ENCODE peak calls at places on chromosomes 4 and X, in nine cellular contexts. Y is cardiac muscle cell, M is breast epithelium, D is foreskin fibroblast, I is upper lobe of left lung, O is lower leg skin, B is IMR-90, H is psoas muscle, P is SK-N-SH. G is an unnamed sample.

GRCh38 chr4:153222790-153223417 is 18.7 kb downstream of the TRIM2 start:
- DNase-seq in P (peak), B (peak), O (peak), M (peak), H (peak), D (no peak), Y (peak), I (peak), G (no peak)

GRCh38 chr4:33924801-33925200 is 2319.5 kb downstream of the ARAP2 start:
- DNase-seq in P (no peak), M (no peak), D (no peak), H (no peak), B (no peak), O (no peak), I (no peak), Y (no peak), G (peak)

GRCh38 chr4:54571762-54572542 is 85.8 kb upstream of the KIT start:
- DNase-seq in P (no peak), Y (no peak), D (no peak), B (no peak), M (no peak), O (no peak), H (no peak), I (no peak), G (no peak)

GRCh38 chrX:150482537-150483217 is 85.7 kb upstream of the MTM1 start:
- DNase-seq in P (no peak), I (no peak), D (peak), H (no peak), O (no peak), B (peak), Y (no peak), M (no peak), G (no peak)

GRCh38 chrX:20378291-20378920 is 111.7 kb upstream of the RPS6KA3 start:
- DNase-seq in D (no peak), O (no peak), M (no peak), Y (no peak), P (no peak), I (no peak), H (no peak), B (peak), G (no peak)

GRCh38 chr4:146520894-146521542 is 722 bp downstream of the SLC10A7 start:
- DNase-seq in P (peak), Y (peak), O (no peak), B (peak), D (peak), I (no peak), M (no peak), H (no peak), G (no peak)

GRCh38 chrX:136457303-136457917 is 30.3 kb upstream of the BRS3 start:
- DNase-seq in M (no peak), D (no peak), I (no peak), O (no peak), H (no peak), P (no peak), B (no peak), Y (no peak), G (no peak)

GRCh38 chr4:170226288-170226687 is 136.5 kb upstream of the AADAT start:
- DNase-seq in D (no peak), I (no peak), P (no peak), Y (no peak), B (no peak), M (no peak), H (no peak), O (no peak), G (no peak)

GRCh38 chr4:172707622-172708021 is 461.0 kb upstream of the GALNT7 start:
- DNase-seq in M (no peak), H (no peak), I (no peak), Y (no peak), O (no peak), B (no peak), P (no peak), D (no peak), G (no peak)

GRCh38 chrX:49978191-49978590 is 55.8 kb downstream of the CLCN5 start:
- DNase-seq in H (no peak), D (no peak), B (no peak), I (no peak), O (no peak), P (no peak), Y (no peak), M (no peak), G (no peak)

GRCh38 chr4:104489731-104490095 is 5.0 kb downstream of the CXXC4 start:
- DNase-seq in M (no peak), B (no peak), Y (no peak), O (no peak), H (no peak), P (no peak), I (no peak), D (no peak), G (no peak)

GRCh38 chr4:749771-750666 is 44.4 kb downstream of the PCGF3 start:
- DNase-seq in I (peak), O (no peak), Y (no peak), H (peak), D (no peak), B (peak), P (no peak), M (no peak), G (no peak)

GRCh38 chrX:132367984-132368383 is 120.9 kb downstream of the MBNL3 start:
- DNase-seq in O (no peak), P (no peak), I (no peak), M (no peak), B (no peak), D (no peak), Y (no peak), H (no peak), G (no peak)

GRCh38 chrX:71098302-71098701 is 2.7 kb downstream of the FOXO4 start:
- DNase-seq in M (no peak), I (no peak), O (peak), P (peak), H (peak), D (peak), Y (peak), B (peak), G (no peak)

GRCh38 chr4:5654791-5655190 is 53.6 kb downstream of the EVC2 start:
- DNase-seq in B (no peak), Y (no peak), P (no peak), I (no peak), H (no peak), D (no peak), O (peak), M (no peak), G (no peak)

GRCh38 chrX:129115104-129115503 is 408.2 kb downstream of the SMARCA1 start:
- DNase-seq in B (peak), P (peak), H (no peak), I (no peak), Y (peak), D (no peak), M (no peak), O (no peak), G (no peak)

GRCh38 chr4:188400456-188400855 is 261.2 kb downstream of the TRIML1 start:
- DNase-seq in H (no peak), B (no peak), D (no peak), P (no peak), I (no peak), M (no peak), Y (no peak), O (no peak), G (no peak)

GRCh38 chrX:112011376-112011775 is 71.2 kb downstream of the TRPC5 start:
- DNase-seq in Y (no peak), B (no peak), P (no peak), M (no peak), O (no peak), I (no peak), H (no peak), D (no peak), G (no peak)

GRCh38 chrX:46979340-46979739 is 67.1 kb downstream of the JADE3 start:
- DNase-seq in D (peak), P (no peak), B (peak), H (no peak), M (no peak), I (no peak), O (no peak), Y (no peak), G (peak)

GRCh38 chr4:13547563-13548041 is 3.3 kb upstream of the NKX3-2 start:
- DNase-seq in Y (peak), H (no peak), I (peak), O (no peak), P (peak), B (no peak), D (no peak), M (no peak), G (no peak)

GRCh38 chr4:1870328-1870577 is 940 bp upstream of the NSD2 start:
- DNase-seq in H (peak), O (peak), Y (peak), I (peak), P (peak), B (peak), M (peak), D (peak), G (no peak)

GRCh38 chr4:142314686-142315085 is 531.4 kb downstream of the INPP4B start:
- DNase-seq in Y (no peak), B (no peak), H (no peak), M (no peak), P (no peak), O (no peak), D (no peak), I (no peak), G (no peak)

GRCh38 chrX:12777670-12778069 is 13.5 kb upstream of the PRPS2 start:
- DNase-seq in Y (no peak), P (no peak), M (no peak), B (no peak), I (no peak), H (no peak), O (no peak), D (no peak), G (no peak)

GRCh38 chr4:187632260-187633010 is 363.1 kb upstream of the ZFP42 start:
- DNase-seq in O (no peak), Y (no peak), I (no peak), B (peak), D (no peak), P (no peak), H (no peak), M (no peak), G (no peak)

GRCh38 chr4:185640809-185641675 is 105.7 kb upstream of the PDLIM3 start:
- DNase-seq in O (no peak), B (peak), I (no peak), H (no peak), P (peak), D (peak), M (no peak), Y (peak), G (peak)

GRCh38 chrX:30283456-30284200 is 25.6 kb downstream of the NR0B1 start:
- DNase-seq in O (no peak), M (no peak), Y (no peak), I (no peak), B (peak), D (peak), P (no peak), H (no peak), G (peak)

GRCh38 chr4:37528161-37528560 is 158.0 kb downstream of the RELL1 start:
- DNase-seq in O (no peak), B (no peak), D (no peak), M (no peak), Y (no peak), P (no peak), H (no peak), I (no peak), G (no peak)
- TF ChIP-seq CTCF in O (no peak), B (no peak), D (no peak), M (no peak), Y (no peak), P (no peak), H (no peak), I (no peak), G (no peak)

GRCh38 chr4:42641155-42641554 is 15.8 kb downstream of the ATP8A1 start:
- DNase-seq in B (no peak), I (no peak), H (no peak), M (no peak), O (no peak), Y (no peak), D (no peak), P (no peak), G (no peak)
- H3K4me3 ChIP-seq in B (no peak), I (no peak), H (no peak), M (no peak), O (no peak), Y (no peak), D (no peak), P (no peak), G (no peak)

GRCh38 chrX:106170318-106170717 is 2.2 kb downstream of the PWWP3B start:
- DNase-seq in I (no peak), M (no peak), O (no peak), Y (peak), P (peak), H (no peak), B (no peak), D (no peak), G (no peak)
- TF ChIP-seq CTCF in I (peak), M (peak), O (no peak), Y (peak), P (peak), H (peak), B (peak), D (peak), G (no peak)

GRCh38 chr4:74793757-74794340 is 474 bp downstream of the BTC start:
- DNase-seq in B (no peak), D (no peak), H (peak), P (peak), I (peak), O (peak), Y (peak), M (peak), G (no peak)
- H3K4me3 ChIP-seq in B (peak), D (peak), H (peak), P (peak), I (peak), O (peak), Y (peak), M (peak), G (peak)

GRCh38 chrX:23662853-23663252 is 4.4 kb upstream of the PRDX4 start:
- DNase-seq in B (peak), P (no peak), H (no peak), M (no peak), Y (no peak), I (no peak), O (no peak), D (peak), G (peak)
- TF ChIP-seq CTCF in B (no peak), P (no peak), H (no peak), M (no peak), Y (no peak), I (no peak), O (no peak), D (no peak), G (no peak)

DNA sequence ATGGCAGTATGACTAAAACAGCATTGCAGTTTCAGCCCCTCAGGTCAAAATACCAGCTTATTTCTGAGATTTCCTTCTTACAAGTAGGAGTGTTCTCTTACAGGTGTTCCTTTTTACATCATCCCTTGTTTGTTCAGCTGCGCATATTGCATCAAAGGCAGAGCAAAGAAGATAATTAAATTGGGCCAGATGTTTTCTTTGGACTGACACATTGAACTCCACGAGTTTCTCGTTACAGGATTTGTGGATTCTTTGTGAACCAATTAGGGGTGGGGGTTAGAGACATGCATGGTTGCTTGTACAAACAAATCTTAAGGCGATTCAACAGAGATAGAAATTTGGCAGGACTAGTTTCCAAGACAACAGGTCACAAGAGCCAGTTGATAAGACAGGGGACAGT is 95.7 kb downstream of the SPANXN4 start:
- DNase-seq in D (no peak), M (no peak), H (no peak), P (no peak), B (no peak), O (no peak), I (no peak), Y (no peak), G (no peak)
- H3K4me3 ChIP-seq in D (no peak), M (no peak), H (no peak), P (no peak), B (no peak), O (no peak), I (no peak), Y (no peak), G (no peak)

DNA sequence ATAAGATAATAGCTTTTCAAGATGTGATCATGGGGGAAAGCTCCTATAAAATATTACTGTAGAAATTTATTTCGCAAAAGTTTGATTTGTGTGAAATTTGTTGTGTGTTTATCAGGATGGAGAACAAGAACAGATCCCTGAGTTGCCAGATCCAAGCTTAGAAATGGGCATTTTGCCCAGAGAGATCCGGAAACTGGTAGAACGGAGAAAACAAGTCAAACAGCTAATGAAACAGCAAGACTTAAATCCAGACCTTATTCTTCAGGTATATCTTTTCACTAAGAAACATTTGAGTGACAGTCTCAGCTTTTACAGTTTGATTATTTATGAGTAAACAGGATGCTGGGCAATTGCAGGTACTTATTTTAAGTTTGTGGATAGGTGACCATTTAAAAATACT is 54.5 kb downstream of the POLA1 start:
- DNase-seq in H (no peak), B (no peak), P (no peak), Y (no peak), I (no peak), D (no peak), M (no peak), O (no peak), G (no peak)
- TF ChIP-seq CTCF in H (no peak), B (no peak), P (no peak), Y (no peak), I (no peak), D (no peak), M (no peak), O (no peak), G (no peak)